ENCODE peak calls at places on chromosomes 4 and X, in six cellular contexts. P, L, O, I, N and X are unnamed samples.

GRCh38 chrX:94329182-94329581 is 655.2 kb downstream of the FAM133A start:
- DNase-seq in O (no peak), P (no peak), L (no peak), N (no peak), I (no peak), X (no peak)

GRCh38 chr4:3497554-3498389 is 34.5 kb downstream of the LRPAP1 start:
- DNase-seq in P (no peak), L (no peak), I (no peak), O (no peak), N (no peak), X (no peak)

GRCh38 chrX:153925739-153926593 is at the start of gene ARHGAP4:
- DNase-seq in L (no peak), O (no peak), I (no peak), N (peak; percentile 82), P (no peak), X (no peak)

GRCh38 chr4:52799813-52800212 is 48.6 kb upstream of the ERVMER34-1 start:
- DNase-seq in I (no peak), L (no peak), O (no peak), N (no peak), P (no peak), X (no peak)

GRCh38 chrX:84729809-84730208 is 227.6 kb upstream of the HDX start:
- DNase-seq in I (no peak), O (no peak), P (no peak), N (peak; percentile 26), L (peak; percentile 1), X (no peak)

GRCh38 chrX:112085149-112085548 is 2.6 kb upstream of the TRPC5 start:
- DNase-seq in N (no peak), P (no peak), O (no peak), I (no peak), L (no peak), X (no peak)

GRCh38 chr4:76546282-76547166 is 111.5 kb downstream of the SHROOM3 start:
- DNase-seq in L (peak; percentile 15), P (no peak), O (peak; percentile 93), I (no peak), N (peak; percentile 80), X (peak; percentile 75)

GRCh38 chr4:168797176-168797575 is 212.9 kb downstream of the CBR4 start:
- DNase-seq in N (no peak), I (no peak), O (peak; percentile 92), P (no peak), L (no peak), X (no peak)

GRCh38 chrX:38233891-38234807 is 13.5 kb upstream of the SRPX start:
- DNase-seq in I (no peak), P (no peak), O (peak; percentile 82), L (no peak), N (no peak), X (no peak)

GRCh38 chr4:168514249-168514852 is 17.5 kb downstream of the PALLD start:
- DNase-seq in L (no peak), I (no peak), O (no peak), N (no peak), P (no peak), X (peak; percentile 27)

GRCh38 chr4:87151730-87152129 is 68.7 kb downstream of the KLHL8 start:
- DNase-seq in N (no peak), P (no peak), I (no peak), L (no peak), O (no peak), X (no peak)

GRCh38 chr4:187171731-187172339 is 448.2 kb upstream of the FAT1 start:
- DNase-seq in L (no peak), P (no peak), I (no peak), O (peak; percentile 45), N (no peak), X (peak; percentile 40)

GRCh38 chr4:55920571-55920970 is 28.2 kb upstream of the CEP135 start:
- DNase-seq in I (no peak), O (no peak), L (no peak), P (no peak), N (no peak), X (no peak)

GRCh38 chr4:153064571-153064970 is 128.4 kb downstream of the FHDC1 start:
- DNase-seq in N (no peak), P (no peak), O (no peak), L (no peak), I (no peak), X (no peak)

GRCh38 chr4:53545238-53545637 is 46.0 kb downstream of the LNX1 start:
- DNase-seq in P (no peak), N (no peak), O (no peak), L (no peak), I (no peak), X (no peak)

GRCh38 chrX:50180073-50180940 is 20.5 kb downstream of the AKAP4 start:
- DNase-seq in P (no peak), O (no peak), L (no peak), I (no peak), N (no peak), X (no peak)

GRCh38 chr4:3219761-3220481 is 29.0 kb upstream of the MSANTD1 start:
- DNase-seq in P (peak; percentile 20), O (no peak), I (peak; percentile 2), L (no peak), N (peak; percentile 18), X (no peak)

GRCh38 chr4:37765741-37766140 is 60.7 kb upstream of the PGM2 start:
- DNase-seq in N (no peak), P (no peak), I (no peak), L (no peak), O (no peak), X (no peak)

GRCh38 chrX:69510914-69511513 is 6.9 kb downstream of the NALF2 start:
- DNase-seq in L (no peak), P (no peak), I (no peak), N (no peak), O (no peak), X (no peak)

GRCh38 chrX:68941385-68941952 is 112.6 kb downstream of the EFNB1 start:
- DNase-seq in P (no peak), N (no peak), I (no peak), O (peak; percentile 60), L (no peak), X (no peak)

GRCh38 chr4:35652197-35652596 is 592.1 kb downstream of the ARAP2 start:
- DNase-seq in L (no peak), I (no peak), P (no peak), O (no peak), N (no peak), X (no peak)

DNA sequence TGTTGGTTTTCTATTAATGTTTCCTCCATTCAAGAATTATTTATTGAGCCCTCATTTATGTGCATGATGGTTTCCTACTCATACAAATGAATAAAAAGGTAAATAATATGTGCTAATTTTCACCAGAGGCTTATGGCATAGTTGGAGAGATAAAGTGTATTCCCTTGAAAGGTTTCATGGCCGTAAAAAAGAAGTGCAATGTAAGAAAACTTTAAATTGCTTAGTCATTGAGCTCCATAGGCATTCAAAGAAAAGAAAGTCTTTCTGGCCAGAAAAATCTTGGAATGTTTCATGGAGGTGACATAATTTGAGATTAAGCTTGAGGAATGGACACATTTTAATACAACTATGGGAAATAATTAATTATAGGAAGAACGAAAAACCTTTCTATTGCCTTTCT is 8.7 kb downstream of the KLHL4 start:
- DNase-seq in O (no peak), L (no peak), I (no peak), N (no peak), P (no peak), X (no peak)
- H3K4me3 ChIP-seq in O (no peak overlapping the region), L (no peak overlapping the region), I (no peak overlapping the region), N (no peak overlapping the region), P (no peak overlapping the region), X (no peak overlapping the region)

DNA sequence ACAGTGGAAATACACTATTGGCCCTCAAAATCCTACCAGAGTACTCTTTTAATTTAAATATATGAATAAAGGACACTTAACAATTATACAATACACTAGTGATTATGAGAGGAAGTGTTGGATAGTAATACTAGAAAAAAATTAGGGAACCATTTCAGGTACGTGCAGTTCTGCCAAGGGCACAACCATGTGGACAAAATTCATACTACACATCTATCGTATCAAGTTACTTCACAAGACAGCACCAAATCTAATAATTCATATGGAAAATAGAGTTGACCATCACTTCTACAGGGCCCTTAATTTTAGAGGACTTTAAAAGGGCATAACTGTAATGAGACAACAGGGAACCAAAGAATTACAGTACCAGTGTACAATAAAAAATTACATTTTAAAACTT is 69.2 kb upstream of the ZCCHC13 start:
- DNase-seq in L (no peak), O (no peak), I (no peak), P (no peak), N (no peak), X (no peak)
- TF ChIP-seq CTCF in L (no peak), O (no peak), I (no peak), P (no peak), N (no peak), X (no peak)

DNA sequence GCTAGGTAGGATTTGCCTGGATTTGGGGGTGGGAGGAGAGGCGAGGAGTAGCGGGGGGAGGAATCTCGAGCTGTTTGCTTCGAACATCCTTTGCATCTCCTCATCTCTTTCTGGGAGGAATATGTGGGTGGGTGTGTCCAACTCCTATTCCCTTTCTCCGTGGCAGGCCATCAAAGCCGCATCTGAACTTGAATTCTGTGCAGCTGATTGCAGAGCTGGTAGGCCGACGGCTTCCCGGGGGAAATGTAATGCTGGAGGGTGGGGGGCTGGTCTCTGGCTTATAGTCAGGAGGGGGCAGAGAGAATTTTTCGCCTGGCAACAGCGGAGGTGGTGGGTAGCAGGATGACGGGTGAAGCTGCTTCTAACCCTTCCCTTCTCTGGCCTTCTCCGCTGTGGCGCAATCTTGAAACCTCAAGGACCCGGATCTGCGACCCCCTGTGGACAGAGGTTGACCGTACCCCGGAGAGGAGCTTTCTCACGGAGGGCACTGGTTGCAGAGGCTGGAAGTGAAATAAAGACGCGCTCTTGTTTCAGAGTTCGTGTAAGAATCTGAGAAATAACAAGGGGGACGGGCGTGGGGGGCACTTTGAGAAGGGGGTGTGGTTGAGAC is 654 bp downstream of the ZCCHC12 start:
- DNase-seq in N (no peak), I (no peak), P (no peak), O (no peak), L (no peak), X (no peak)
- H3K4me3 ChIP-seq in N (peak overlapping the region; percentile 13), I (peak overlapping the region; percentile 45), P (peak overlapping the region; percentile 21), O (peak overlapping the region; percentile 37), L (no peak overlapping the region), X (peak overlapping the region; percentile 30)

GRCh38 chr4:72295966-72296557 is 264.3 kb downstream of the NPFFR2 start:
- DNase-seq in O (peak; percentile 39), I (no peak), P (no peak), L (no peak), N (no peak), X (peak; percentile 50)
- TF ChIP-seq CTCF in O (peak; percentile 58), I (peak; percentile 58), P (no peak), L (no peak), N (peak; percentile 42), X (peak; percentile 59)